ENCODE peak calls at places on chromosomes 12 and 14, in five cellular contexts. D, S, B, F and H are unnamed samples.
A peak's percentile ranks its signal among the peaks of the same experiment; 100 is the strongest.

GRCh38 chr12:92695577-92695976 is 7.2 kb upstream of the PLEKHG7 start:
- DNase-seq in D (no peak), S (no peak), B (no peak), F (no peak), H (no peak)

GRCh38 chr12:131831635-131832041 is 3.4 kb downstream of the MMP17 start:
- DNase-seq in D (no peak), S (peak; percentile 45), B (no peak), F (no peak), H (no peak)

GRCh38 chr14:59343585-59343984 is 121.6 kb downstream of the GPR135 start:
- DNase-seq in D (no peak), S (no peak), B (no peak), F (no peak), H (no peak)

GRCh38 chr14:79638647-79639266 is 572.5 kb downstream of the DIO2 start:
- DNase-seq in D (no peak), S (no peak), B (no peak), F (no peak), H (no peak)

GRCh38 chr14:104389326-104390220 is 190.0 kb upstream of the C14orf180 start:
- DNase-seq in D (no peak), S (no peak), B (no peak), F (peak; percentile 23), H (peak; percentile 15)

GRCh38 chr14:81162941-81163340 is 57.8 kb downstream of the GTF2A1 start:
- DNase-seq in D (no peak), S (no peak), B (no peak), F (no peak), H (no peak)

GRCh38 chr14:83379371-83379770 is 1845.7 kb upstream of the SEL1L start:
- DNase-seq in D (no peak), S (no peak), B (no peak), F (no peak), H (no peak)

GRCh38 chr12:67141405-67142018 is 127.6 kb upstream of the CAND1 start:
- DNase-seq in D (no peak), S (no peak), B (no peak), F (no peak), H (no peak)

GRCh38 chr14:56173360-56173922 is 55.2 kb downstream of the PELI2 start:
- DNase-seq in D (no peak), S (no peak), B (no peak), F (no peak), H (no peak)

GRCh38 chr12:26126340-26127284 is 1.8 kb upstream of the BHLHE41 start:
- DNase-seq in D (peak; percentile 85), S (peak; percentile 51), B (peak; percentile 28), F (peak; percentile 86), H (peak; percentile 78)

GRCh38 chr12:118044075-118044474 is 16.9 kb downstream of the WSB2 start:
- DNase-seq in D (no peak), S (no peak), B (no peak), F (no peak), H (no peak)

DNA sequence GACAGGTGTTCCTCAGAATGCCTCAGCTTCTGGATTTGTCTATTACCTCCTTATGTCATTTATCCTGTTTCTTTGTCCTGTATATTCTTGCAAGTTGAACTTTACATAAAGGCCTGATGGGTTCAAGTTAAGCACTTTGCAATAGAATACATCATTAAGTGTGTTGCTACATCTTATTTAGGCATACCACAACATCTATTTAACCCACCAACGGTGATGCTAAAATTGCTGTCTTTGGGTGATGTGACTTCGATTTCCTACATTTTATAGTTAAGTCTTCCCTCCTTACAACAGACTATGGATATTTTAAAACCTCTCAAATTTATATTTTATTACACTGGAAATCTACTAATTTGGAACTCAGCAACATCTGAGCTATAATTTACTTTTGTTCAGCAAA is 171.0 kb downstream of the KICS2 start:
- DNase-seq in D (no peak), S (no peak), B (no peak), F (no peak), H (no peak)
- TF ChIP-seq POLR2AphosphoS5 in D (no peak), S (no peak), B (no peak), F (no peak), H (no peak)

DNA sequence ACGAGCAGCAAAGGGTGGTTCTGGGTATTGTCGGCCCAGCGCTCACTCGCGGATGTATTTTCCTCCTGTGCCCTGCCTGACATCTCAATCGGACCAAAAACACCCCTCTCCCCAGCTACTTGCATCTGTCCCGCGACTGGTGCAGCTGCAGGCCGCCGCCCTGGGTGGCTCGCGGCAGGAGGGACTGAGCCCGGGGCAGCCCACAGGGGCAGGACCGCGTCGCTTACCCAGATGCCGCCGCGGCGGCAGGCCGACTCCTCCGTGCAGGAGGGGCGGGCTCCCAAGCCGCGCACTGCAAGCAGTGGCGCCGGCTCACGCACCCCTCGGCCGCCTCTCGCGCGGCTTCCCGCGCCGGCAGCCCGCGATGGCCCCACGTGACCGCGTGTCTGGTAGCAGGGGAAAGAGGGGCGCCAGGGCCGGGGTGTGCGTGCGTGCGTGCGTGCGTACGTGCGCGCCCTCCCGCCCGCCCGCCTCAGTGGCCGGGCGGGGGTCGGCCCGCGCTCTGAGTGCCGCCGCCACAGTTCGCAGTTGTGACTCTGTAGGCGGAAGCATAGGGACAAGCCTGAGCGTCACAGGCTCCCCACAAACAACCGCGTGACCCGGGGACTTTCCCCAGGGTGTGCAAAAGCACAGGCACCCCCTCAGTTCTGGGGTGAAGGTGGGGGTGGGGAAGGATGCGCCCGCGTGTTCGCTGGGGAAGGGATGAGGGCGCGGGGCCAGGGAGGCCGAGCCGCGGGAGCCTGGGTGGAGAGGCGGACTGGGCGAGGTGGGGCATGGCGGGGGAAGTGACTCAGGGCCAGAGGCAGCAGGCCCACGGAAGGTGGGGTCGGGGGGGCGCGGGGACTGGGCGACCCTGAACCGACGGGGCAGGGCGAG is at the start of gene ZBTB25:
- DNase-seq in D (peak; percentile 88), S (peak; percentile 71), B (peak; percentile 90), F (peak; percentile 89), H (peak; percentile 98)
- TF ChIP-seq POLR2A in D (peak; percentile 15), S (peak; percentile 72), B (no peak), F (no peak), H (peak; percentile 97)

GRCh38 chr12:1927751-1928351 is 9.4 kb upstream of the CACNA2D4 start:
- DNase-seq in D (peak; percentile 40), S (no peak), B (no peak), F (peak; percentile 24), H (peak; percentile 63)
- TF ChIP-seq EP300 in D (no peak), S (no peak), B (no peak), F (no peak), H (no peak)

GRCh38 chr12:47576256-47576655 is 129.6 kb downstream of the RPAP3 start:
- DNase-seq in D (no peak), S (no peak), B (no peak), F (no peak), H (no peak)

GRCh38 chr12:47573146-47573659 is 132.6 kb downstream of the RPAP3 start:
- DNase-seq in D (no peak), S (no peak), B (no peak), F (no peak), H (no peak)

GRCh38 chr12:47574252-47575021 is 131.4 kb downstream of the RPAP3 start:
- DNase-seq in D (no peak), S (no peak), B (no peak), F (no peak), H (no peak)

DNA sequence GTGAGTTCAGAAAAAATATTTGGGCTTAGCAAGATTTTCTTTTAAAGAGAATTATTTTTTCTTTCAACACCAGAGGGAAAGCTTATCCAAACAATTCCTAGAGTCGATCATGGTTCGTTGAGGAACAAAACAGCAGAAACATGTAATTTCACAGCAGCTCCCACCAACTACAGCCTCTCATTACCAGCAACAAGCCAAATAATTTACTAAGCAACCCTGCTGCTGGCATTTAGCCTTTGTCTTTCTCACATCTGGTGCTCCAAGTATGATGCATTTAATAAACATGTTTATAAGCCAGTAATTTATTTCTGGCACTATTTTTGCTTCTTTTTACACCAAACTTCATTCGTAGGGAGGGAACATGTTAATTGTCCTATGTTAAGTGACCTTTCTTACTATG is 128.6 kb downstream of the RPAP3 start:
- DNase-seq in D (no peak), S (no peak), B (no peak), F (no peak), H (no peak)
- TF ChIP-seq POLR2AphosphoS5 in D (no peak), S (no peak), B (no peak), F (no peak), H (no peak)

GRCh38 chr12:11765817-11766794 is 116.6 kb downstream of the ETV6 start:
- DNase-seq in D (no peak), S (no peak), B (no peak), F (no peak), H (peak; percentile 42)
- TF ChIP-seq POLR2A in D (no peak), S (no peak), B (no peak), F (no peak), H (no peak)

GRCh38 chr14:76947078-76947837 is 81.2 kb downstream of the IRF2BPL start:
- DNase-seq in D (peak; percentile 93), S (peak; percentile 61), B (peak; percentile 74), F (peak; percentile 94), H (peak; percentile 96)
- TF ChIP-seq EP300 in D (no peak), S (no peak), B (no peak), F (no peak), H (no peak)

DNA sequence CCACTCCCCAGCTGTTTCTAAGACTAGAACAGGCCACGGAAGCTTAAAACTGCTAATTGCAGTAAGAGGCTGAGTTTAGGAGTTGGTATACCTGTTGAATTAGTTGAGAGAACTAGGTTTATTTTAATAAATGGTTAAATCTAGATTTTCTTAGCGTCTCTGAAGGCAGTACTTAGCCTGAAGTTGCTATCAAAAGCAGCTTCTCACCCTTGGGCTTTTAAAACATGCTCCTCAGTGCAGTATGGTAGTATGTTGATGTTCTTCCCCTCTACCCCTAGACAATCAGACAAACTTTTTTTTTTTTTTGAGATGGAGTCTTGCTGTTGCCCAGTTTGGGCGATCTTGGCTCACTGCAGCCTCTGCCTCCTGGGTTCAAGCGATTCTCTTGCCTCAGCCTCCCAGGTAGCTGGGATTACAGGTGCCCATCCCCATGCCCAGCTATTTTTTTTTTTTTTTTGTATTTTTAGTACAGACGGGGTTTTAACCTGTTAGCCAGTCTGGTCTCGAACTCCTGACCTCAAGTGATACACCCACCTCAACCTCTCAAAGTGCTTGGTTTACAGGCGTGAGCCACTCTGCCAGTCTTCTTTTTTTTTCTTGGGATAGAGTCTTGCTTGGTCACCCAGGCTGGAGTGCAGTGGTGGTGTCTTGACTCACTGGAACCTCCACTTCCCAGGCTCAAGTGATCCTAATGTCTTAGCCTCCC is 6.8 kb downstream of the SRSF5 start:
- DNase-seq in D (no peak), S (no peak), B (no peak), F (no peak), H (no peak)
- TF ChIP-seq POLR2AphosphoS5 in D (no peak), S (peak; percentile 27), B (no peak), F (no peak), H (no peak)

GRCh38 chr12:128817115-128818015 is 6.4 kb downstream of the SLC15A4 start:
- DNase-seq in D (no peak), S (no peak), B (no peak), F (peak; percentile 41), H (peak; percentile 64)
- TF ChIP-seq POLR2A in D (no peak), S (no peak), B (no peak), F (no peak), H (no peak)

GRCh38 chr12:6946033-6946919 is 2.5 kb downstream of the C12orf57 start:
- DNase-seq in D (peak; percentile 93), S (peak; percentile 62), B (peak; percentile 96), F (peak; percentile 97), H (peak; percentile 95)
- TF ChIP-seq EP300 in D (no peak), S (no peak), B (no peak), F (no peak), H (no peak)

GRCh38 chr12:4346931-4347330 is 25.9 kb downstream of the TIGAR start:
- DNase-seq in D (no peak), S (no peak), B (no peak), F (no peak), H (no peak)
- TF ChIP-seq POLR2AphosphoS5 in D (no peak), S (no peak), B (no peak), F (no peak), H (no peak)